ENCODE peak calls at places on chromosomes 13 and 19, in ten cellular contexts. One of them, this sample, is unnamed.
A peak's percentile ranks its signal among the peaks of the same experiment; 100 is the strongest.

GRCh38 chr19:18418725-18419194 is 438 bp upstream of the SSBP4 start:
- DNase-seq in AG04450: no peak
- DNase-seq in cardiac muscle cell: no peak
- DNase-seq in neural progenitor cell: no peak
- DNase-seq in CD8-positive, alpha-beta T cell: no peak
- DNase-seq in right lobe of liver: no peak
- DNase-seq in fibroblast of the aortic adventitia: peak; percentile 42
- DNase-seq in adrenal gland: peak; percentile 82
- DNase-seq in A549: no peak
- DNase-seq in nephron progenitor cell: no peak
- DNase-seq in this sample: peak; percentile 64

GRCh38 chr13:101869553-101869952 is 417.1 kb downstream of the ITGBL1 start:
- DNase-seq in AG04450: no peak
- DNase-seq in nephron progenitor cell: no peak
- DNase-seq in A549: no peak
- DNase-seq in right lobe of liver: no peak
- DNase-seq in neural progenitor cell: no peak
- DNase-seq in fibroblast of the aortic adventitia: no peak
- DNase-seq in cardiac muscle cell: no peak
- DNase-seq in adrenal gland: no peak
- DNase-seq in CD8-positive, alpha-beta T cell: no peak
- DNase-seq in this sample: no peak

GRCh38 chr19:15449620-15450527 is at the start of gene WIZ:
- DNase-seq in fibroblast of the aortic adventitia: peak; percentile 56
- DNase-seq in neural progenitor cell: peak; percentile 92
- DNase-seq in adrenal gland: peak; percentile 93
- DNase-seq in right lobe of liver: peak; percentile 80
- DNase-seq in A549: peak; percentile 79
- DNase-seq in AG04450: peak; percentile 3
- DNase-seq in nephron progenitor cell: peak; percentile 80
- DNase-seq in cardiac muscle cell: peak; percentile 85
- DNase-seq in CD8-positive, alpha-beta T cell: peak; percentile 84
- DNase-seq in this sample: peak; percentile 84

GRCh38 chr19:10896851-10897526 is 25.6 kb downstream of the CARM1 start:
- DNase-seq in right lobe of liver: no peak
- DNase-seq in neural progenitor cell: no peak
- DNase-seq in A549: peak; percentile 30
- DNase-seq in AG04450: peak; percentile 34
- DNase-seq in cardiac muscle cell: no peak
- DNase-seq in adrenal gland: no peak
- DNase-seq in CD8-positive, alpha-beta T cell: no peak
- DNase-seq in nephron progenitor cell: no peak
- DNase-seq in fibroblast of the aortic adventitia: no peak
- DNase-seq in this sample: no peak

GRCh38 chr13:21504379-21504778 is 45.3 kb upstream of the ZDHHC20 start:
- DNase-seq in right lobe of liver: no peak
- DNase-seq in cardiac muscle cell: no peak
- DNase-seq in adrenal gland: no peak
- DNase-seq in AG04450: no peak
- DNase-seq in nephron progenitor cell: no peak
- DNase-seq in fibroblast of the aortic adventitia: no peak
- DNase-seq in A549: no peak
- DNase-seq in CD8-positive, alpha-beta T cell: no peak
- DNase-seq in neural progenitor cell: no peak
- DNase-seq in this sample: no peak

GRCh38 chr19:15425321-15425950 is 6.6 kb upstream of the AKAP8L start:
- DNase-seq in neural progenitor cell: no peak
- DNase-seq in cardiac muscle cell: no peak
- DNase-seq in adrenal gland: no peak
- DNase-seq in right lobe of liver: no peak
- DNase-seq in CD8-positive, alpha-beta T cell: no peak
- DNase-seq in A549: no peak
- DNase-seq in nephron progenitor cell: no peak
- DNase-seq in AG04450: no peak
- DNase-seq in fibroblast of the aortic adventitia: no peak
- DNase-seq in this sample: no peak

GRCh38 chr19:39196860-39197562 is at the start of gene NCCRP1:
- DNase-seq in CD8-positive, alpha-beta T cell: no peak
- DNase-seq in neural progenitor cell: peak; percentile 84
- DNase-seq in nephron progenitor cell: peak; percentile 69
- DNase-seq in cardiac muscle cell: no peak
- DNase-seq in fibroblast of the aortic adventitia: no peak
- DNase-seq in adrenal gland: no peak
- DNase-seq in right lobe of liver: no peak
- DNase-seq in AG04450: no peak
- DNase-seq in A549: no peak
- DNase-seq in this sample: no peak

GRCh38 chr13:44826586-44827350 is 162.5 kb downstream of the NUFIP1 start:
- DNase-seq in adrenal gland: no peak
- DNase-seq in CD8-positive, alpha-beta T cell: no peak
- DNase-seq in nephron progenitor cell: peak; percentile 22
- DNase-seq in fibroblast of the aortic adventitia: no peak
- DNase-seq in neural progenitor cell: no peak
- DNase-seq in AG04450: no peak
- DNase-seq in right lobe of liver: no peak
- DNase-seq in A549: no peak
- DNase-seq in cardiac muscle cell: no peak
- DNase-seq in this sample: no peak

GRCh38 chr19:38134538-38135149 is 89.4 kb downstream of the DPF1 start:
- DNase-seq in CD8-positive, alpha-beta T cell: peak; percentile 19
- DNase-seq in nephron progenitor cell: peak; percentile 48
- DNase-seq in AG04450: no peak
- DNase-seq in cardiac muscle cell: peak; percentile 53
- DNase-seq in fibroblast of the aortic adventitia: peak; percentile 57
- DNase-seq in adrenal gland: no peak
- DNase-seq in A549: peak; percentile 74
- DNase-seq in right lobe of liver: no peak
- DNase-seq in neural progenitor cell: peak; percentile 78
- DNase-seq in this sample: no peak

GRCh38 chr13:42696191-42696590 is 85.2 kb upstream of the FAM216B start:
- DNase-seq in AG04450: peak; percentile 23
- DNase-seq in right lobe of liver: no peak
- DNase-seq in A549: no peak
- DNase-seq in nephron progenitor cell: no peak
- DNase-seq in CD8-positive, alpha-beta T cell: no peak
- DNase-seq in adrenal gland: no peak
- DNase-seq in neural progenitor cell: no peak
- DNase-seq in cardiac muscle cell: peak; percentile 57
- DNase-seq in fibroblast of the aortic adventitia: peak; percentile 52
- DNase-seq in this sample: no peak

GRCh38 chr19:40689339-40690049 is 957 bp downstream of the NUMBL start:
- DNase-seq in cardiac muscle cell: no peak
- DNase-seq in AG04450: no peak
- DNase-seq in adrenal gland: no peak
- DNase-seq in fibroblast of the aortic adventitia: peak; percentile 15
- DNase-seq in neural progenitor cell: peak; percentile 51
- DNase-seq in CD8-positive, alpha-beta T cell: no peak
- DNase-seq in nephron progenitor cell: peak; percentile 51
- DNase-seq in A549: no peak
- DNase-seq in right lobe of liver: no peak
- DNase-seq in this sample: no peak

GRCh38 chr19:51131780-51132680 is 7.3 kb downstream of the SIGLEC9 start:
- DNase-seq in AG04450: peak; percentile 42
- DNase-seq in A549: peak; percentile 24
- DNase-seq in fibroblast of the aortic adventitia: peak; percentile 83
- DNase-seq in nephron progenitor cell: no peak
- DNase-seq in cardiac muscle cell: peak; percentile 97
- DNase-seq in neural progenitor cell: peak; percentile 43
- DNase-seq in right lobe of liver: peak; percentile 60
- DNase-seq in CD8-positive, alpha-beta T cell: peak; percentile 49
- DNase-seq in adrenal gland: peak; percentile 77
- DNase-seq in this sample: no peak

GRCh38 chr13:40665061-40665753 is 1.2 kb downstream of the FOXO1 start:
- DNase-seq in nephron progenitor cell: peak; percentile 58
- DNase-seq in fibroblast of the aortic adventitia: no peak
- DNase-seq in AG04450: no peak
- DNase-seq in adrenal gland: peak; percentile 73
- DNase-seq in A549: peak; percentile 42
- DNase-seq in right lobe of liver: peak; percentile 70
- DNase-seq in neural progenitor cell: peak; percentile 59
- DNase-seq in CD8-positive, alpha-beta T cell: peak; percentile 38
- DNase-seq in cardiac muscle cell: no peak
- DNase-seq in this sample: peak; percentile 46
- TF ChIP-seq CTCF in nephron progenitor cell: no peak
- TF ChIP-seq CTCF in fibroblast of the aortic adventitia: no peak
- TF ChIP-seq CTCF in AG04450: no peak
- TF ChIP-seq CTCF in adrenal gland: no peak
- TF ChIP-seq CTCF in A549: no peak
- TF ChIP-seq CTCF in right lobe of liver: no peak
- TF ChIP-seq CTCF in neural progenitor cell: no peak
- TF ChIP-seq CTCF in CD8-positive, alpha-beta T cell: no peak
- TF ChIP-seq CTCF in cardiac muscle cell: peak; percentile 4
- TF ChIP-seq CTCF in this sample: no peak

GRCh38 chr19:20273951-20274578 is 107.1 kb downstream of the ZNF486 start:
- DNase-seq in A549: no peak
- DNase-seq in adrenal gland: no peak
- DNase-seq in CD8-positive, alpha-beta T cell: no peak
- DNase-seq in right lobe of liver: no peak
- DNase-seq in nephron progenitor cell: no peak
- DNase-seq in neural progenitor cell: no peak
- DNase-seq in AG04450: no peak
- DNase-seq in fibroblast of the aortic adventitia: no peak
- DNase-seq in cardiac muscle cell: no peak
- DNase-seq in this sample: no peak

GRCh38 chr19:20269461-20269860 is 102.4 kb downstream of the ZNF486 start:
- DNase-seq in nephron progenitor cell: no peak
- DNase-seq in fibroblast of the aortic adventitia: no peak
- DNase-seq in right lobe of liver: no peak
- DNase-seq in A549: no peak
- DNase-seq in cardiac muscle cell: no peak
- DNase-seq in AG04450: no peak
- DNase-seq in CD8-positive, alpha-beta T cell: no peak
- DNase-seq in adrenal gland: no peak
- DNase-seq in neural progenitor cell: no peak
- DNase-seq in this sample: no peak

GRCh38 chr19:20271215-20271926 is 104.4 kb downstream of the ZNF486 start:
- DNase-seq in neural progenitor cell: no peak
- DNase-seq in AG04450: no peak
- DNase-seq in A549: no peak
- DNase-seq in nephron progenitor cell: no peak
- DNase-seq in right lobe of liver: no peak
- DNase-seq in cardiac muscle cell: no peak
- DNase-seq in adrenal gland: no peak
- DNase-seq in CD8-positive, alpha-beta T cell: no peak
- DNase-seq in fibroblast of the aortic adventitia: no peak
- DNase-seq in this sample: no peak

GRCh38 chr19:20276011-20276738 is 109.2 kb downstream of the ZNF486 start:
- DNase-seq in cardiac muscle cell: no peak
- DNase-seq in A549: no peak
- DNase-seq in fibroblast of the aortic adventitia: no peak
- DNase-seq in neural progenitor cell: no peak
- DNase-seq in nephron progenitor cell: no peak
- DNase-seq in CD8-positive, alpha-beta T cell: no peak
- DNase-seq in adrenal gland: no peak
- DNase-seq in right lobe of liver: no peak
- DNase-seq in AG04450: no peak
- DNase-seq in this sample: no peak

DNA sequence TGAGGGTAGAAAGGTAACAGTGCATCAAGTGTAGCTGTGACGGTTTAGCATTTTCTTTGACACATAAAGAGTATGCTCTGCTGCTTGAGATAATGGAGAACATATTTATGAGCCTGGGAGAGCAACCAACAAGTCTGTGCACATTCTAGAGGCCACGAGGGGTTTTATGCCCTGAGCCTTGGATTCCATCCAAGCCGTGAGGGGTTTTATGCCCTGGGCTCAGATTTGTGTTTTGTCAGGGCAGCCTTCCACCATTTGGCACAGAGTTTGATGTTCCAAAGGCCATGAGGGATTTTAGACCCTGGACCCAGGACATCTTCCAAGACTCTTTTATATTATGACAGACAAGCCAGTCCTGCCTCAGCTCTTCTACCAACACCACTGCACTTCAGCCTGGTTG is 106.4 kb downstream of the ZNF486 start:
- DNase-seq in fibroblast of the aortic adventitia: no peak
- DNase-seq in nephron progenitor cell: no peak
- DNase-seq in neural progenitor cell: no peak
- DNase-seq in CD8-positive, alpha-beta T cell: no peak
- DNase-seq in A549: no peak
- DNase-seq in AG04450: no peak
- DNase-seq in right lobe of liver: no peak
- DNase-seq in adrenal gland: no peak
- DNase-seq in cardiac muscle cell: no peak
- DNase-seq in this sample: no peak
- TF ChIP-seq CTCF in fibroblast of the aortic adventitia: no peak
- TF ChIP-seq CTCF in nephron progenitor cell: no peak
- TF ChIP-seq CTCF in neural progenitor cell: no peak
- TF ChIP-seq CTCF in CD8-positive, alpha-beta T cell: no peak
- TF ChIP-seq CTCF in A549: no peak
- TF ChIP-seq CTCF in AG04450: no peak
- TF ChIP-seq CTCF in right lobe of liver: no peak
- TF ChIP-seq CTCF in adrenal gland: no peak
- TF ChIP-seq CTCF in cardiac muscle cell: no peak
- TF ChIP-seq CTCF in this sample: no peak

DNA sequence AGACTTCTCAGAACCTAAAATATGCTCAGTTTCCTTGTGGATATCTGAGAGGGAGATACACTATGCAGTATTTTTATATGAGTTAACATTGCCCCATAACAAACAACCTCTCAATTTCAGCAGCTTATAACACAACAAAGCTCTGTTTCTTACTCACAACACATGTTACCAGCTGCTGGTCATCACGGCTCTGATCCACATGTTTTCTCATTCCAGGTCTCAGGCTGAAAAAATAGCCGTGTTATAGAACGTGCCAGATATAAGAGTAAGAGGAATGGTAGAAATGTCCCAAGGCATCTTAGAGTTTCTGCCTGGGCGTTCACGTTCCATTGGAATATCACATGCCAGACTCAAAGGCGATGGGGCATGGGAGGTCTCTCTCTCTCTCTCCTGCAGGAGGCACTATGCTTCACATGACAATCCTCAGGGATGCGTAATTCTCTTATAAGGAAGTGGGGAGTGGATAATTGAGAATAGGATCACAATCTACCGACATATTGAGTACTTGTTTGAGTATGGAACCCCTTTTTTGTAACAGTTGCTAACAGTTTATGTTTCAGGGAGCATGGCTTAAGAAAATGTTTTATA is 246.6 kb downstream of the NHLRC3 start:
- DNase-seq in AG04450: no peak
- DNase-seq in right lobe of liver: no peak
- DNase-seq in nephron progenitor cell: no peak
- DNase-seq in cardiac muscle cell: peak; percentile 46
- DNase-seq in A549: no peak
- DNase-seq in neural progenitor cell: peak; percentile 15
- DNase-seq in adrenal gland: no peak
- DNase-seq in fibroblast of the aortic adventitia: no peak
- DNase-seq in CD8-positive, alpha-beta T cell: no peak
- DNase-seq in this sample: no peak
- TF ChIP-seq CTCF in AG04450: peak; percentile 26
- TF ChIP-seq CTCF in right lobe of liver: no peak
- TF ChIP-seq CTCF in nephron progenitor cell: no peak
- TF ChIP-seq CTCF in cardiac muscle cell: peak; percentile 38
- TF ChIP-seq CTCF in A549: no peak
- TF ChIP-seq CTCF in neural progenitor cell: peak; percentile 37
- TF ChIP-seq CTCF in adrenal gland: no peak
- TF ChIP-seq CTCF in fibroblast of the aortic adventitia: peak; percentile 11
- TF ChIP-seq CTCF in CD8-positive, alpha-beta T cell: no peak
- TF ChIP-seq CTCF in this sample: no peak

DNA sequence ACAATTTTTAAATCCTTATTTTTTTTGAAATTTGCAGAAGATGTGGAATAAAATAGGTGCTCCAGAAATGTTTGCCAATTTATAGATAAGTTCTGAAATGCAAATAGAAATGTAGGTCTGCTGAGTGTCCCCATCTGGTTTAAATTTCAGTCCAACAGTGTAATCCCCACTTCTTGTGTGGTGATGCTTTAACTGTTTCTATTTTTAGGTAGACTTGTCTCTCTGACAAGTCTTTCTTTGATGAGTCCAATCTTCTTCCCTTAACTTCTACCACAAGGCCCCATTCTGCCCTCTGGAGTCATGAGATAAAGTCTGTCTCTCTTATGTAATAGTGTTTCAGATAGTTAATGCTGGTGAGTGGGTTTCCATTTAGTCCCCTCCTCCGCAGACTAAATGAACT is 390.4 kb downstream of the RFC3 start:
- DNase-seq in right lobe of liver: no peak
- DNase-seq in neural progenitor cell: no peak
- DNase-seq in A549: no peak
- DNase-seq in cardiac muscle cell: peak; percentile 29
- DNase-seq in nephron progenitor cell: no peak
- DNase-seq in CD8-positive, alpha-beta T cell: no peak
- DNase-seq in adrenal gland: no peak
- DNase-seq in fibroblast of the aortic adventitia: peak; percentile 51
- DNase-seq in AG04450: no peak
- DNase-seq in this sample: no peak
- TF ChIP-seq CTCF in right lobe of liver: no peak
- TF ChIP-seq CTCF in neural progenitor cell: no peak
- TF ChIP-seq CTCF in A549: no peak
- TF ChIP-seq CTCF in cardiac muscle cell: no peak
- TF ChIP-seq CTCF in nephron progenitor cell: no peak
- TF ChIP-seq CTCF in CD8-positive, alpha-beta T cell: no peak
- TF ChIP-seq CTCF in adrenal gland: no peak
- TF ChIP-seq CTCF in fibroblast of the aortic adventitia: no peak
- TF ChIP-seq CTCF in AG04450: no peak
- TF ChIP-seq CTCF in this sample: no peak